ENCODE peak calls at places on chromosome 3, in six cellular contexts. N is AG04449, T is iPS-NIHi11, F is GM04504, W is nephron progenitor cell, Q is foreskin melanocyte. A is an unnamed sample.

GRCh38 chr3:32165442-32165841 is 59.0 kb downstream of the GPD1L start:
- DNase-seq in N (no peak), T (no peak), F (no peak), W (no peak), Q (no peak), A (no peak)

GRCh38 chr3:162538906-162539305 is 1042.3 kb downstream of the OTOL1 start:
- DNase-seq in N (no peak), T (no peak), F (no peak), W (no peak), Q (no peak), A (no peak)

GRCh38 chr3:71581451-71581980 is 2.0 kb downstream of the FOXP1 start:
- DNase-seq in N (no peak), T (peak), F (no peak), W (peak), Q (no peak), A (no peak)

GRCh38 chr3:51974277-51974962 is 444 bp upstream of the ABHD14A start:
- DNase-seq in N (no peak), T (no peak), F (no peak), W (no peak), Q (no peak), A (no peak)

GRCh38 chr3:9385209-9385936 is 12.0 kb upstream of the SETD5 start:
- DNase-seq in N (no peak), T (no peak), F (no peak), W (no peak), Q (no peak), A (no peak)

GRCh38 chr3:53815067-53815466 is 31.2 kb downstream of the CHDH start:
- DNase-seq in N (no peak), T (no peak), F (no peak), W (no peak), Q (no peak), A (no peak)

GRCh38 chr3:182711261-182711683 is 82.0 kb upstream of the ATP11B start:
- DNase-seq in N (no peak), T (no peak), F (no peak), W (no peak), Q (no peak), A (no peak)

GRCh38 chr3:182760576-182761164 is 32.6 kb upstream of the ATP11B start:
- DNase-seq in N (no peak), T (no peak), F (no peak), W (no peak), Q (no peak), A (no peak)

GRCh38 chr3:78154521-78155186 is 1114.8 kb downstream of the ROBO2 start:
- DNase-seq in N (no peak), T (no peak), F (no peak), W (no peak), Q (no peak), A (no peak)

GRCh38 chr3:185200639-185201038 is 47.8 kb upstream of the C3orf70 start:
- DNase-seq in N (no peak), T (no peak), F (peak), W (no peak), Q (no peak), A (no peak)

GRCh38 chr3:100600181-100601042 is 9.0 kb upstream of the ADGRG7 start:
- DNase-seq in N (no peak), T (no peak), F (no peak), W (no peak), Q (no peak), A (no peak)

GRCh38 chr3:50454671-50455070 is 48.8 kb downstream of the CACNA2D2 start:
- DNase-seq in N (no peak), T (peak), F (no peak), W (no peak), Q (no peak), A (no peak)

GRCh38 chr3:58471025-58471887 is 20.6 kb upstream of the KCTD6 start:
- DNase-seq in N (peak), T (peak), F (peak), W (peak), Q (no peak), A (no peak)

GRCh38 chr3:46897031-46897430 is 19.5 kb downstream of the PTH1R start:
- DNase-seq in N (no peak), T (no peak), F (no peak), W (no peak), Q (no peak), A (no peak)

GRCh38 chr3:129612350-129613204 is 6.1 kb upstream of the PLXND1 start:
- DNase-seq in N (no peak), T (no peak), F (no peak), W (no peak), Q (no peak), A (no peak)

GRCh38 chr3:38126121-38126892 is 10.6 kb downstream of the ACAA1 start:
- DNase-seq in N (no peak), T (no peak), F (no peak), W (no peak), Q (no peak), A (no peak)

GRCh38 chr3:60010778-60011177 is 961.0 kb upstream of the CFAP20DC start:
- DNase-seq in N (no peak), T (no peak), F (no peak), W (no peak), Q (no peak), A (no peak)

GRCh38 chr3:134462236-134463059 is 23.3 kb downstream of the ANAPC13 start:
- DNase-seq in N (peak), T (no peak), F (peak), W (no peak), Q (peak), A (no peak)

GRCh38 chr3:43259626-43260025 is 26.7 kb upstream of the SNRK start:
- DNase-seq in N (no peak), T (no peak), F (no peak), W (no peak), Q (peak), A (no peak)

GRCh38 chr3:194396561-194396896 is 2.5 kb downstream of the GP5 start:
- DNase-seq in N (no peak), T (peak), F (no peak), W (no peak), Q (no peak), A (no peak)

GRCh38 chr3:184952671-184953070 is 140.7 kb downstream of the VPS8 start:
- DNase-seq in N (no peak), T (no peak), F (peak), W (no peak), Q (no peak), A (no peak)

GRCh38 chr3:27686642-27687041 is 35.5 kb downstream of the EOMES start:
- DNase-seq in N (peak), T (no peak), F (peak), W (no peak), Q (peak), A (no peak)

GRCh38 chr3:138412821-138413531 is 21.4 kb upstream of the ESYT3 start:
- DNase-seq in N (no peak), T (no peak), F (peak), W (no peak), Q (no peak), A (no peak)

GRCh38 chr3:139225551-139225950 is 118.3 kb upstream of the MRPS22 start:
- DNase-seq in N (no peak), T (no peak), F (peak), W (no peak), Q (no peak), A (no peak)

A was measured in occipital lobe.